ENCODE peak calls at places on chromosomes 2 and 18, in four cellular contexts. R is fibroblast of the aortic adventitia; E is GM12878; W is CD8-positive, alpha-beta T cell. K is an unnamed sample.

GRCh38 chr2:75079575-75079974 is 119.7 kb downstream of the TACR1 start:
- DNase-seq in W (no peak), E (no peak), R (no peak), K (no peak)

GRCh38 chr18:48600746-48601090 is 61.9 kb downstream of the CTIF start:
- DNase-seq in W (no peak), R (peak), E (no peak), K (no peak)

GRCh38 chr18:32775628-32776027 is 2.8 kb upstream of the KLHL14 start:
- DNase-seq in W (no peak), E (no peak), R (no peak), K (no peak)

GRCh38 chr2:62363166-62363565 is 142.8 kb downstream of the TMEM17 start:
- DNase-seq in W (no peak), E (peak), R (no peak), K (no peak)

GRCh38 chr2:233455006-233455405 is 100.7 kb downstream of the DGKD start:
- DNase-seq in E (no peak), R (no peak), W (no peak), K (no peak)

GRCh38 chr18:64134044-64134757 is 14.7 kb downstream of the LINC00305 start:
- DNase-seq in E (no peak), W (no peak), R (no peak), K (peak)

GRCh38 chr18:74283255-74283554 is 8.6 kb downstream of the CYB5A start:
- DNase-seq in W (no peak), E (no peak), R (no peak), K (no peak)

GRCh38 chr18:79503891-79504475 is 108.3 kb downstream of the NFATC1 start:
- DNase-seq in R (no peak), E (no peak), W (no peak), K (no peak)

GRCh38 chr18:49844903-49845302 is 31.6 kb upstream of the ACAA2 start:
- DNase-seq in W (no peak), E (no peak), R (no peak), K (no peak)

GRCh38 chr2:24986397-24986796 is 14.6 kb upstream of the DNAJC27 start:
- DNase-seq in R (peak), E (no peak), W (no peak), K (no peak)

GRCh38 chr2:43792653-43793052 is 18.8 kb downstream of the DYNC2LI1 start:
- DNase-seq in R (no peak), W (no peak), E (peak), K (peak)

GRCh38 chr2:218876562-218877219 is 4.0 kb upstream of the WNT10A start:
- DNase-seq in W (peak), R (peak), E (peak), K (no peak)

GRCh38 chr2:95306306-95306895 is 9.3 kb downstream of the KCNIP3 start:
- DNase-seq in W (no peak), E (no peak), R (no peak), K (no peak)

GRCh38 chr2:8525582-8526402 is 156.1 kb upstream of the ID2 start:
- DNase-seq in R (peak), W (no peak), E (peak), K (no peak)

GRCh38 chr18:2903006-2903405 is 56.2 kb downstream of the EMILIN2 start:
- DNase-seq in R (peak), E (no peak), W (no peak), K (no peak)

GRCh38 chr18:39341106-39341505 is 1775.5 kb upstream of the CELF4 start:
- DNase-seq in W (no peak), R (no peak), E (no peak), K (no peak)

GRCh38 chr2:42185200-42185921 is 16.2 kb downstream of the EML4 start:
- DNase-seq in E (no peak), R (peak), W (no peak), K (no peak)

GRCh38 chr2:196200557-196200956 is 29.2 kb upstream of the STK17B start:
- DNase-seq in E (peak), W (no peak), R (no peak), K (no peak)

GRCh38 chr18:44946529-44947113 is 265.9 kb downstream of the SETBP1 start:
- DNase-seq in W (no peak), R (no peak), E (no peak), K (no peak)

GRCh38 chr2:19119326-19120001 is 239.0 kb downstream of the OSR1 start:
- DNase-seq in W (no peak), R (no peak), E (no peak), K (no peak)

GRCh38 chr18:75828379-75828778 is 400.9 kb upstream of the SMIM21 start:
- DNase-seq in R (no peak), E (no peak), W (no peak), K (no peak)

GRCh38 chr2:175401956-175402469 is 220.5 kb upstream of the ATP5MC3 start:
- DNase-seq in W (no peak), E (no peak), R (no peak), K (no peak)

GRCh38 chr2:108534577-108535379 is 508 bp downstream of the LIMS1 start:
- DNase-seq in R (peak), E (no peak), W (peak), K (no peak)

GRCh38 chr2:1800716-1801388 is 56.5 kb upstream of the PXDN start:
- DNase-seq in W (no peak), E (no peak), R (no peak), K (no peak)

GRCh38 chr2:209426432-209426831 is 2.6 kb downstream of the MAP2 start:
- DNase-seq in R (peak), W (no peak), E (no peak), K (peak)

GRCh38 chr2:201882353-201883095 is 76.2 kb downstream of the CDK15 start:
- DNase-seq in E (no peak), R (peak), W (no peak), K (no peak)

GRCh38 chr2:134573724-134574123 is 145.1 kb downstream of the TMEM163 start:
- DNase-seq in R (no peak), W (no peak), E (no peak), K (no peak)

GRCh38 chr2:73984922-73985317 is 210 bp downstream of the TET3 start:
- DNase-seq in E (no peak), R (no peak), W (peak), K (no peak)

GRCh38 chr18:77102246-77103040 is 30.1 kb downstream of the MBP start:
- DNase-seq in W (no peak), R (peak), E (peak), K (no peak)

GRCh38 chr2:110858135-110858737 is 125.9 kb downstream of the ACOXL start:
- DNase-seq in E (peak), W (peak), R (no peak), K (no peak)

GRCh38 chr2:47189635-47190034 is 34.5 kb upstream of the STPG4 start:
- DNase-seq in W (no peak), E (no peak), R (peak), K (no peak)

GRCh38 chr2:128563348-128563687 is 244.7 kb upstream of the HS6ST1 start:
- DNase-seq in E (no peak), W (no peak), R (peak), K (no peak)

GRCh38 chr18:59783138-59783537 is 85.9 kb upstream of the CCBE1 start:
- DNase-seq in R (peak), E (peak), W (no peak), K (no peak)

GRCh38 chr2:88452980-88453582 is 588 bp upstream of the FOXI3 start:
- DNase-seq in R (peak), E (no peak), W (no peak), K (no peak)

GRCh38 chr2:233530381-233530780 is 36.2 kb downstream of the USP40 start:
- DNase-seq in W (no peak), E (no peak), R (no peak), K (no peak)

GRCh38 chr2:137220438-137220998 is 455.2 kb downstream of the THSD7B start:
- DNase-seq in W (no peak), E (no peak), R (peak), K (no peak)

GRCh38 chr2:185291035-185291647 is 447.5 kb upstream of the FSIP2 start:
- DNase-seq in W (no peak), E (no peak), R (peak), K (peak)

GRCh38 chr2:95026471-95027368 is 1.2 kb downstream of the MAL start:
- DNase-seq in E (no peak), R (no peak), W (no peak), K (no peak)

GRCh38 chr2:241321033-241321432 is 5.3 kb downstream of the SEPTIN2 start:
- DNase-seq in E (no peak), R (no peak), W (no peak), K (no peak)
- H3K4me3 ChIP-seq in E (peak), R (no peak), W (no peak), K (no peak)

DNA sequence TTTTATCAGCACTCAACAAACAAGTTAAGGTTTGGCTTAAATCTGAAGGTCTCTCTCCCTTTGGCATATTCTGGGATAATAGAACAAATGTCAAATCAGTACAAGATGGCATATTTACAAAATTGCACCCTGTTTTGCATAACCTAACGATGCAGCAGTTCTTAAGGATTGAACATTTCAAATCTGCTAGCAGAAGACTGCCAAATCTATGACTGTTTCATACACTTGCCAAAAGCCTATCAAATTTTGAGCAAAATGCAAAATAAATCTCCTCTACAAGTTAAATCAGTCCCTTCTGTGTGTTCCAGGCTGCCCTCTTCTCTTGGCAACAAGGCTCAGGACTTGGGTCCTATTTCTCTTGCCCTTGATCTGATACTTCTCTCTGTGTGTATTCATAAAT is 73.5 kb downstream of the DPP4 start:
- DNase-seq in R (peak), W (no peak), E (no peak), K (no peak)
- TF ChIP-seq CTCF in R (no peak), W (no peak), E (no peak), K (no peak)

GRCh38 chr2:96909651-96910050 is 39.8 kb upstream of the SEMA4C start:
- DNase-seq in E (no peak), W (no peak), R (no peak), K (no peak)

GRCh38 chr2:96903318-96903717 is 33.4 kb upstream of the SEMA4C start:
- DNase-seq in W (no peak), E (no peak), R (no peak), K (no peak)

GRCh38 chr2:96907405-96908041 is 37.6 kb upstream of the SEMA4C start:
- DNase-seq in R (peak), W (no peak), E (no peak), K (no peak)

GRCh38 chr2:96903809-96904208 is 33.9 kb upstream of the SEMA4C start:
- DNase-seq in E (no peak), R (no peak), W (no peak), K (no peak)

GRCh38 chr2:96906719-96907404 is 37.0 kb upstream of the SEMA4C start:
- DNase-seq in W (no peak), R (peak), E (no peak), K (no peak)
- H3K4me3 ChIP-seq in W (no peak), R (no peak), E (no peak), K (no peak)

GRCh38 chr2:144159264-144159663 is 360.7 kb downstream of the ZEB2 start:
- DNase-seq in W (no peak), E (no peak), R (no peak), K (no peak)
- TF ChIP-seq CTCF in W (no peak), E (no peak), R (peak), K (no peak)

GRCh38 chr2:86831537-86831936 is 30.1 kb downstream of the CD8B start:
- DNase-seq in R (no peak), W (no peak), E (no peak), K (no peak)
- H3K4me3 ChIP-seq in R (no peak), W (peak), E (no peak), K (no peak)

GRCh38 chr2:119786312-119786711 is 26.6 kb downstream of the PTPN4 start:
- DNase-seq in R (peak), W (no peak), E (no peak), K (no peak)
- TF ChIP-seq CTCF in R (no peak), W (no peak), E (no peak), K (no peak)

GRCh38 chr2:65053199-65053598 is 3.0 kb upstream of the CEP68 start:
- DNase-seq in E (peak), R (no peak), W (no peak), K (no peak)

GRCh38 chr2:65055427-65056214 is 595 bp upstream of the CEP68 start:
- DNase-seq in E (no peak), R (no peak), W (peak), K (no peak)

GRCh38 chr2:65056215-65056989 is at the start of gene CEP68:
- DNase-seq in R (peak), E (peak), W (peak), K (no peak)

GRCh38 chr2:65056990-65057375 is 767 bp downstream of the CEP68 start:
- DNase-seq in E (no peak), R (no peak), W (no peak), K (no peak)

DNA sequence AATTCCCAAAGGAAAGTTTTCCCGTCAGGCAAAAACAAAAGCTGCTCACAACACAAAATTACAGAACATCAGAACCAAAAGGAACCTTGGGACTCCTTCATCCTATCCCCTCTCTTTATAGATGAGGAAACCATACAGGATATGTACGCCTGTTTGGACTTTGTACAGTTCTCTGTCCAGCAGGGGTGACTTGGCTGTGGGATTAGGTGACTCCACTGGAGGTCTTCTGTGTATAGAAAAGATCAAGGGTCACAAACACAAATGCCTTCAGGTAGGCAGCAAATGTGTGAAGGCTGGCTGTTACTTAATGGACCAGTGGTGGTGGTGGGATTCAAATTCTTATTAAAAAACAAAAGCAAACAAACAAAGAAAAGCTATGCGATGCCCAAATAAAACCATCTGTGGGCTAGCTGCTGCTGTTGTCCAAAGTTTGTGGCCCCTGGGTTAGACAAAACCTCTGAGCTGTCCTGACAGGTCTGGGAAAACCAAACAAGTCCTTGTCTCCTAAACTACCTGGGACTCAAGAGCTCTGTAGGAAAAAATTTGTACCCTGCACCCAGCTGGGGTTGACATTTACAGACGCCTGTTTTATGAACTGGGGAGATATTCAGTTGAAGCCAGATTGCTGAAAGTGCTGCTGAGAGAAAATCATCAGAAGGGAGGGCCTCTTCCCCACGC is 1.3 kb upstream of the CEP68 start:
- DNase-seq in E (no peak), R (no peak), W (no peak), K (no peak)
- H3K4me3 ChIP-seq in E (peak), R (no peak), W (no peak), K (no peak)

GRCh38 chr2:34979148-34979547 is 1376.4 kb upstream of the CRIM1 start:
- DNase-seq in W (no peak), E (no peak), R (no peak), K (no peak)
- TF ChIP-seq CTCF in W (no peak), E (no peak), R (no peak), K (no peak)

DNA sequence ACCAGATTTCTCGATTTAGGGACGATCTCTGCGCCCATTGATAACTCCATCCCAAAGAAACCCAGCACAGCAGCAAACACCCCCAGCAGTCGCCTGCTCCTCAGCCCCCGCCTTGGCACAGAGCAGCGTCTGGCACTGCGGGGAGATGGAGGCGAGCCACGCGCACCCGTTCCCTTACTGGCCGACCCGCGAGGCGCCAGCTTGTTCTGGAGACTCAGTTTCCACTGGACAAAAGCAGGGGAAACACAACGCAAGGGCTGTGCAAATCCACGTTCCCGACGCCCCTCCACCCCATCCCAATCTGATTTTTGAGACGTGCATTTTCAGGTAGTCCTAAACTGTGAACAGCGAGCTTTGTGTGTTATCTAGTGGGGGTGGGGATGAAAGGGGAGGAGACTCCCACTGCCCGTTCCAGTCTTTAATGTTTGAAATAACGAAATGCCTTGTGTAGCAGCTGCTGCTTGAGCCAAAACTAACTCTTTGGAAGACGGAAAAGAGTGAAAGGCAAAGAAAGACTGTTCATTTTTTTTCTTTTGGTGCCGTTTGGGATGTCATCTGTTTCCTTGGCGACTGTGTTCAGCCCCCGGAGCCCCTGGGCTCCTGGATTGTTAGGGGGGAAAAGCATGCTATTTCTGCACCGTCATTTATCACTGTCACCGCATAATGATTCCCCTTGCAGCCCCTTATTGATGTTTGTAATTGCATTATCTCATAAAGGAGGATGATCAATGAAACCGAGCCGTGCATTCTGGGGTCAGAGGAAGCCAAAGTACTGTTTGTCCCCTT is 143.3 kb downstream of the MEIS1 start:
- DNase-seq in W (no peak), R (peak), E (no peak), K (no peak)
- H3K4me3 ChIP-seq in W (no peak), R (peak), E (no peak), K (no peak)

GRCh38 chr2:142286618-142287017 is 155.8 kb upstream of the LRP1B start:
- DNase-seq in W (no peak), E (no peak), R (no peak), K (no peak)
- TF ChIP-seq CTCF in W (no peak), E (peak), R (no peak), K (peak)